ENCODE peak calls at places on chromosomes 11 and 22, in six cellular contexts. R, B, H, O, Q and C are unnamed samples. For H3K4me1, the result is how much of the 10 kb centered on the place peaks cover.

GRCh38 chr11:134273317-134273712 is 2.9 kb upstream of the GLB1L3 start:
- DNase-seq in B (no peak), Q (no peak), R (no peak), O (no peak), H (no peak), C (no peak)

GRCh38 chr11:117839234-117839882 is 14.8 kb upstream of the FXYD2 start:
- DNase-seq in R (peak), H (no peak), B (no peak), Q (no peak), O (no peak), C (peak)

GRCh38 chr11:134512791-134513538 is 100.9 kb upstream of the B3GAT1 start:
- DNase-seq in Q (no peak), O (no peak), B (no peak), H (peak), R (no peak), C (peak)

GRCh38 chr11:76667856-76668255 is 2.7 kb downstream of the LRRC32 start:
- DNase-seq in H (peak), O (no peak), Q (no peak), R (no peak), B (no peak), C (no peak)

GRCh38 chr11:80816966-80817365 is 1376.1 kb upstream of the TENM4 start:
- DNase-seq in O (no peak), Q (no peak), H (no peak), R (no peak), B (no peak), C (no peak)

GRCh38 chr22:48937032-48937639 is 890.5 kb downstream of the BRD1 start:
- DNase-seq in H (no peak), O (no peak), Q (no peak), B (no peak), R (no peak), C (peak)

GRCh38 chr11:92846542-92847125 is 122.8 kb upstream of the MTNR1B start:
- DNase-seq in Q (no peak), O (no peak), H (no peak), R (no peak), B (no peak), C (no peak)

GRCh38 chr22:24950272-24950902 is 2.1 kb upstream of the KIAA1671 start:
- DNase-seq in B (peak), Q (no peak), R (no peak), H (no peak), O (no peak), C (no peak)

GRCh38 chr22:26585104-26585790 is 4.7 kb downstream of the TPST2 start:
- DNase-seq in B (peak), O (no peak), R (no peak), H (no peak), Q (no peak), C (peak)

GRCh38 chr11:30326911-30327310 is 4.0 kb downstream of the ARL14EP start:
- DNase-seq in B (no peak), Q (no peak), H (no peak), O (peak), R (no peak), C (no peak)

GRCh38 chr11:40397141-40397540 is 1062.3 kb downstream of the LRRC4C start:
- DNase-seq in Q (no peak), O (no peak), B (no peak), R (no peak), H (no peak), C (no peak)

GRCh38 chr11:90288207-90288821 is 65.5 kb upstream of the CHORDC1 start:
- DNase-seq in Q (no peak), B (peak), H (no peak), O (peak), R (no peak), C (no peak)

GRCh38 chr22:42932857-42933782 is 76.0 kb upstream of the ARFGAP3 start:
- DNase-seq in Q (no peak), O (peak), R (no peak), H (no peak), B (no peak), C (no peak)

GRCh38 chr11:2927851-2928604 is 1.2 kb downstream of the PHLDA2 start:
- DNase-seq in H (peak), R (no peak), O (no peak), Q (no peak), B (peak), C (no peak)

GRCh38 chr11:116930177-116930576 is 92.8 kb upstream of the APOA1 start:
- DNase-seq in H (no peak), B (peak), Q (no peak), O (peak), R (peak), C (no peak)

GRCh38 chr11:82682003-82682751 is 51.5 kb downstream of the FAM181B start:
- DNase-seq in H (no peak), R (no peak), Q (peak), B (peak), O (peak), C (no peak)

GRCh38 chr11:132142102-132142501 is 771.7 kb downstream of the NTM start:
- DNase-seq in Q (no peak), O (no peak), B (peak), H (no peak), R (no peak), C (no peak)

GRCh38 chr11:74409633-74410032 is 11.4 kb upstream of the PGM2L1 start:
- DNase-seq in R (no peak), H (no peak), O (no peak), Q (no peak), B (no peak), C (no peak)

GRCh38 chr22:30074994-30075393 is 5.3 kb upstream of the HORMAD2 start:
- DNase-seq in O (no peak), R (no peak), H (no peak), Q (no peak), B (no peak), C (no peak)

GRCh38 chr11:34105957-34106504 is 602 bp downstream of the NAT10 start:
- DNase-seq in H (no peak), B (no peak), O (no peak), R (no peak), Q (no peak), C (no peak)

GRCh38 chr22:21000987-21001600 is 824 bp downstream of the THAP7 start:
- DNase-seq in H (no peak), R (no peak), B (no peak), Q (no peak), O (no peak), C (no peak)

DNA sequence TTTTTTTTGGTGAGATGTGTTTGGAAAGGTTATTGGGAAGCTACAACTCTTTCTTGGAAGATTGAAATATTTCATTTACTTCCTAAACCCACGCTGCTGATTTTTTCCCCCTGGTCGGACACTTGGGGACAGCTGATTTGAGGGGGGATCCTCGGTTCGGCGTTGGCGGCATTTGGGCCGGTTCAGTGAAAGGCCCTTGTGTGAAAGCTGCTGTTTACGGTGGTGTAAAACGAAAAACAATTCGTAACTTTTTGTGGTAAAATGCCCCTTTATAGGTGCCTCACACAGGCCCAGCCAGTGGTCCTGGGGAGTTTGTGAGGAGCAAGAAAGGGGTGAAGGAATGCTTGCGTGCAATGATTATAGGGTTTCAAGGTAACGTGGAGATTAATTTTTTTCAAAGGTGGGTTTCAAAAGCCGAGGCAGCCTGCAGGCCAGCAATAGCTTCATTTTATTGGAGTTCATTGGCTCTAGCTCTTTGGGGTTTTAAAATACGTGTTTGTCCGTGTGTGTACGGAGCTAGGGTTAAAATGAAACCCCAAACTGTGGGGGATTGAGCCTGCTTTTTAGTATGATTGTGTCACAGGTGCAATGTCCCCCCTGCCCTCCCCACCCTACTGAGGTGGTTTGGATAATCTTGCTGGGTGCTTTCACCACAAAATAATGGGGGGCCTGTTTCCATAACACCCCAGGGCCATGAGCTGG is 77.2 kb upstream of the PPARA start:
- DNase-seq in Q (no peak), O (no peak), R (peak), B (no peak), H (peak), C (peak)
- H3K4me1 ChIP-seq in Q (under half), O (under half), R (under half), B (under half), H (under half), C (half or more)

DNA sequence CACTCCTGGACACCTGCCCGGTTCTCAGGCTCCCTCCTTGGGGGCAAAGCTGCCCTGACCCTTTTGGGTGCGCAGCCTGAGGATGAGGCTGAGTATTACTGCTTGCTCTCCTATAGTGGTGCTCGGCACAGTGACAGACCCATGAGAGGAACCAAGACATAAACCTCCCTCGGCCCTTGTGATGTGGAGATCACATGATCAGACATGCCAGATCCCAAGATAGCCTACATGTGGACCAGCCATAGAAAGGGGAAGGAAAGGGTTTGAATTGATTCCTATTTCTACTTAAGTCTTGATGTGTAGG is 125.3 kb downstream of the VPREB1 start:
- DNase-seq in O (no peak), R (no peak), H (no peak), Q (no peak), B (no peak), C (no peak)
- H3K4me1 ChIP-seq in O (under half), R (under half), H (under half), Q (under half), B (under half), C (under half)

GRCh38 chr11:36360833-36361232 is 64.7 kb downstream of the PRR5L start:
- DNase-seq in O (peak), R (no peak), B (no peak), Q (no peak), H (no peak), C (no peak)

GRCh38 chr11:36361901-36362391 is 65.9 kb downstream of the PRR5L start:
- DNase-seq in O (no peak), R (no peak), Q (no peak), B (peak), H (no peak), C (no peak)

GRCh38 chr11:36360318-36360717 is 64.2 kb downstream of the PRR5L start:
- DNase-seq in B (no peak), R (no peak), O (peak), H (no peak), Q (no peak), C (no peak)

GRCh38 chr11:36362902-36363301 is 66.8 kb downstream of the PRR5L start:
- DNase-seq in R (no peak), H (no peak), B (peak), O (no peak), Q (no peak), C (no peak)

GRCh38 chr11:36361472-36361871 is 65.4 kb downstream of the PRR5L start:
- DNase-seq in B (peak), Q (no peak), H (no peak), R (no peak), O (no peak), C (no peak)
- H3K4me1 ChIP-seq in B (under half), Q (under half), H (under half), R (under half), O (under half), C (under half)

DNA sequence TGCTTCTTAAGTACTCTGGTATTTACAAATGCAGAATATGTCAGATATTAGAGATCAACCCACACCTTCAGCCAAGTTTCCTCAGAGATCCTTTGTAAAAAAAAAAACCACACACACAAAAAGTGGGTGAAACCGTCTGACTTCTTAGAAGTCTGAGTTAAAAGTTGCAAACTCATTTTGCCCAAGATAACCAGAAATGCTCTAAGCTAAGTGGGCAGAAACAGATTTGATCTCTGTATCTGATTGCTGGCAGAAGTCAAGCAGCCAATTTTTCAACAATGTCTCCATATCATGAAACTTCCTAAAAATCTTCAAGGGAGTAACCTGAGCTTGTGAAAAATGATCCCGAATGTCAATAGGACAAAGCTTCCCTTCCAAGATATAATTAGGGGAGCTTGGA is 28.7 kb upstream of the ATXN10 start:
- DNase-seq in H (no peak), R (no peak), B (no peak), Q (no peak), O (peak), C (no peak)
- H3K4me1 ChIP-seq in H (under half), R (under half), B (under half), Q (under half), O (under half), C (under half)

GRCh38 chr11:60703374-60703773 is 4.0 kb downstream of the MS4A8 start:
- DNase-seq in Q (no peak), R (no peak), B (no peak), H (no peak), O (no peak), C (no peak)

GRCh38 chr11:60705895-60706294 is 6.5 kb downstream of the MS4A8 start:
- DNase-seq in H (no peak), O (no peak), B (no peak), R (no peak), Q (no peak), C (no peak)

GRCh38 chr11:60699282-60699681 is at the start of gene MS4A8:
- DNase-seq in B (no peak), R (no peak), O (no peak), H (no peak), Q (no peak), C (no peak)

GRCh38 chr11:60701509-60701818 is 2.1 kb downstream of the MS4A8 start:
- DNase-seq in R (no peak), B (no peak), Q (no peak), O (no peak), H (no peak), C (no peak)

GRCh38 chr11:60700689-60701508 is 1.5 kb downstream of the MS4A8 start:
- DNase-seq in H (no peak), R (no peak), Q (peak), O (no peak), B (no peak), C (peak)
- H3K4me1 ChIP-seq in H (under half), R (under half), Q (under half), O (under half), B (under half), C (under half)

DNA sequence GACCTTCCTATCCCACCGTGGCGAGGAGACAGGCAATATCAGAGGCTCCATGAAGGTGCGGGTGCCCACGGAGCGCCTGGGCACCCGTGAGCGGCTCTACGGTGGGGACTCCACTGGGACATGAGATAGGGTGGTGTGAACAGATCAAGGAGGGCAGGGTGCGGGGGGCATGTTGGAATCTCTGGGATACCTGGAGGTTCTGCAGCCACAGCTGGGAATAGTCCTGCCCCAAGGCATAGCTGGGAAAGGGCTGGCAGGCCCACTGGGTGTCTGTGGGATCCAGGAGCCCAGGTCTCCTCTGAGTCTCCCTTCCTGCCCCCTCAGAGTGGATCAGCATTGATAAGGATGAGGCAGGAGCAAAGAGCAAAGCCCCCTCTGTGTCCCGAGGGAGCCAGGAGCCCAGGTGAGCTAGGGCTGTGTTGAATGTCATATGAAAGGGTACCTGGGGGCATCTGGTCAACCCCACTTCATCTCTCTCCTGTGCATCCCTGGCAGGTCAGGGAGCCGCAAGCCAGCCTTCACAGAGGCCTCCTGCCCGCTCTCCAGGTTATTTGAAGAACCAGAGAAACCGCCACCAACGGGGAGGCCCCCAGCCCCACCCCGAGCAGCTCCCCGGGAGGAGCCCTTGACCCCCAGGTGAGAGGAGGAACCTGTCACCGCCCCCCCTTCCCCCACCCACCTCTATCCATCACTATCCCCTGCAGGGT is 8.5 kb downstream of the PHOX2A start:
- DNase-seq in R (no peak), B (no peak), O (no peak), H (peak), Q (no peak), C (no peak)
- H3K4me1 ChIP-seq in R (under half), B (under half), O (under half), H (under half), Q (under half), C (under half)

DNA sequence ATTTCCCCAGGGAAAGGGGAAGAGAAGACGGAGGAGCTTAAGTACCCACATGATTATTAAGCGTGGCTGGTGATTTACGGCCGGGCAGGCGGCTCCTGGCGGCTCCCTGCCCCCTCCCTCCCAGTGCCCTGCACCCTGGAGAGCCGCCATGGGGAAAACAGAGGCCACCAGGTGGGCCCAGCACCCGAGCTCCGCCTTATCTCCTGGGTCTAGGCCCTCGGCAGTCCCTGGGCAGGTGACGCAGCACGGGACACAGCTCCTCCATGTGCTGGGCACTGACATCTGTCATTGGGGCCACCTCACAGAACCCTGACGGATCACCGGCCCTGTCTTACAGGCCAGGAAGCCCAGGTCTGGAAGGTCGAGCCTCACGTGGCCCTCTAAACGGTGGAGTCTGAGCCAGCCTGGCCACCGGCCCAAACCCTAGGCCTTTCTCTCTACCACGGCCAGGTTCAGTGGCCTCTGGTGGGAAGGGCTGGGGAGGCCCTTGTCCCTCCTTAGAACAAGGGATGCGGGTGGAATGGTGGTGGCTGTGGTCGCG is 60.2 kb upstream of the PPARA start:
- DNase-seq in B (peak), O (no peak), Q (no peak), H (peak), R (no peak), C (peak)
- H3K4me1 ChIP-seq in B (half or more), O (under half), Q (half or more), H (under half), R (under half), C (half or more)

GRCh38 chr11:57712256-57713150 is at the start of gene TMX2:
- DNase-seq in Q (peak), O (peak), R (peak), B (peak), H (peak), C (peak)

GRCh38 chr11:57709802-57710367 is 2.1 kb downstream of the MED19 start:
- DNase-seq in B (no peak), H (no peak), O (peak), Q (no peak), R (no peak), C (no peak)

GRCh38 chr11:57711414-57712255 is at the start of gene MED19:
- DNase-seq in Q (peak), B (peak), R (peak), H (peak), O (peak), C (peak)

GRCh38 chr11:57713849-57714248 is 1.5 kb downstream of the TMX2 start:
- DNase-seq in Q (no peak), O (no peak), R (no peak), H (no peak), B (no peak), C (no peak)
- H3K4me1 ChIP-seq in Q (under half), O (under half), R (under half), H (under half), B (under half), C (under half)

GRCh38 chr11:17718015-17718414 is 1.4 kb upstream of the MYOD1 start:
- DNase-seq in R (peak), B (no peak), Q (no peak), H (no peak), O (no peak), C (no peak)

GRCh38 chr11:17719940-17720795 is 797 bp downstream of the MYOD1 start:
- DNase-seq in H (no peak), Q (no peak), O (no peak), B (no peak), R (peak), C (no peak)

GRCh38 chr11:17716807-17717206 is 2.6 kb upstream of the MYOD1 start:
- DNase-seq in B (no peak), Q (no peak), O (no peak), R (no peak), H (no peak), C (no peak)

GRCh38 chr11:17719028-17719939 is at the start of gene MYOD1:
- DNase-seq in O (no peak), H (no peak), Q (no peak), B (no peak), R (peak), C (no peak)

GRCh38 chr11:17718510-17718962 is 835 bp upstream of the MYOD1 start:
- DNase-seq in H (no peak), O (no peak), Q (no peak), B (no peak), R (peak), C (no peak)
- H3K4me1 ChIP-seq in H (under half), O (under half), Q (under half), B (under half), R (under half), C (under half)

GRCh38 chr11:12432507-12432906 is 55.1 kb downstream of the PARVA start:
- DNase-seq in B (no peak), H (no peak), O (no peak), Q (no peak), R (no peak), C (no peak)
- H3K4me1 ChIP-seq in B (under half), H (under half), O (under half), Q (under half), R (under half), C (under half)